ENCODE peak calls at places on chromosomes 13 and 19, in four cellular contexts. T is fibroblast of lung; W is effector memory CD4-positive, alpha-beta T cell; P is cardiac muscle cell. L is an unnamed sample.

GRCh38 chr19:45917421-45918091 is 3.0 kb upstream of the NANOS2 start:
- DNase-seq in T (no peak), W (no peak), P (no peak), L (no peak)

GRCh38 chr13:72805663-72806341 is 23.9 kb downstream of the PIBF1 start:
- DNase-seq in T (peak), W (no peak), P (peak), L (no peak)

GRCh38 chr19:14871619-14872230 is 14.2 kb downstream of the OR7A17 start:
- DNase-seq in T (peak), W (no peak), P (peak), L (peak)

GRCh38 chr13:66811445-66811844 is 418.7 kb downstream of the PCDH9 start:
- DNase-seq in T (no peak), W (no peak), P (no peak), L (no peak)

GRCh38 chr13:51619614-51620013 is 35.4 kb downstream of the WDFY2 start:
- DNase-seq in T (peak), W (no peak), P (peak), L (peak)

GRCh38 chr13:72637561-72637960 is 89.9 kb downstream of the MZT1 start:
- DNase-seq in T (no peak), W (no peak), P (no peak), L (no peak)

GRCh38 chr13:42696191-42696590 is 85.2 kb upstream of the FAM216B start:
- DNase-seq in T (peak), W (no peak), P (peak), L (peak)

GRCh38 chr13:99903140-99903539 is 68.4 kb downstream of the ZIC5 start:
- DNase-seq in T (no peak), W (no peak), P (no peak), L (no peak)

GRCh38 chr19:41974652-41975051 is 15.5 kb upstream of the RABAC1 start:
- DNase-seq in T (no peak), W (no peak), P (no peak), L (no peak)

GRCh38 chr13:99935772-99936171 is 35.8 kb downstream of the ZIC5 start:
- DNase-seq in T (no peak), W (no peak), P (no peak), L (no peak)

GRCh38 chr13:50679321-50679720 is 164.2 kb downstream of the DLEU7 start:
- DNase-seq in T (no peak), W (no peak), P (peak), L (no peak)

GRCh38 chr19:1251503-1252220 is 3.3 kb downstream of the MIDN start:
- DNase-seq in T (no peak), W (peak), P (no peak), L (no peak)

GRCh38 chr19:16363133-16363851 is 38.7 kb downstream of the KLF2 start:
- DNase-seq in T (no peak), W (no peak), P (no peak), L (no peak)

GRCh38 chr19:6707658-6708018 is 12.8 kb downstream of the C3 start:
- DNase-seq in T (no peak), W (no peak), P (no peak), L (no peak)

GRCh38 chr13:107205318-107206112 is 637.6 kb upstream of the ARGLU1 start:
- DNase-seq in T (peak), W (no peak), P (peak), L (no peak)

GRCh38 chr19:33235269-33235995 is 9.8 kb upstream of the SLC7A10 start:
- DNase-seq in T (peak), W (peak), P (peak), L (peak)

GRCh38 chr19:16920816-16921529 is 32.2 kb downstream of the F2RL3 start:
- DNase-seq in T (peak), W (no peak), P (peak), L (peak)

GRCh38 chr19:7831452-7831851 is 1.4 kb downstream of the EVI5L start:
- DNase-seq in T (peak), W (no peak), P (peak), L (peak)

GRCh38 chr19:35596366-35596999 is 10.5 kb downstream of the PMIS2 start:
- DNase-seq in T (no peak), W (no peak), P (peak), L (peak)

GRCh38 chr13:97224544-97225324 is 2.6 kb downstream of the MBNL2 start:
- DNase-seq in T (peak), W (peak), P (peak), L (no peak)
- H3K4me3 ChIP-seq in T (peak), W (peak), P (peak), L (peak)

DNA sequence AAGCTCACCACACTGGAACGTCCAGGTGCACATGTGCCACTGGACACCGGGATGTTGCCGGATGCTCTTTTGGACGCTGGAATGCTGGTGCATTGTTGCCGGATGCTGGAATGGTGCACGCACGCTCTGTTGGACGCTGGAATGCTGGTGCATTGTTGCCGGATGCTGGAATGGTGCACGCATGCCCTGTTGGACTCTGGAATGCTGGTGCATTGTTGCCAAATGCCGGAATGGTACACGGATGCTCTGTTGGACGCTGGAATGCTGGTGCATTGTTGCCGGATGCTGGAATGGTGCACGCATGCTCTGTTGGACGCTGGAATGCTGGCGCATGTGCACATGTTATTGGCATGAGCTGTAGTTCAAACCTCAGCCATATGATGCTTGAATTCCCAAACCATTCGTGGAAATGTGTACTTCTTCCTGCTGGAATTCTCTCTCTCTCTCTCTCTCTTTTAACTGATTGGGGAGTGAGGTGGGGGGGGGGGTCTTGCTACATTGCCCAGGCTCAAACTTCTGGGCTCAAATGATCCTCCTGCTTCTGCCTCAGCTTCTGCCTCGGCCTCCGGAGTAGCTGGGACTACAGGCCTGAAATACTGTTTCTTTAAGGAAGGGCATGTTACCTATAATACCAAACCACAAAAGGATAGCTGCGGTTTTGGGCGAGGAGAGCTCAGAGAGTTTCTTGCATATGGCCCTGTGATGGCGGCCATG is 1.2 kb upstream of the MCF2L start:
- DNase-seq in T (no peak), W (no peak), P (no peak), L (peak)
- H3K4me3 ChIP-seq in T (no peak), W (no peak), P (peak), L (no peak)

GRCh38 chr13:97577026-97577425 is 143.1 kb downstream of the RAP2A start:
- DNase-seq in T (no peak), W (no peak), P (no peak), L (no peak)
- H3K4me3 ChIP-seq in T (no peak), W (no peak), P (no peak), L (no peak)

GRCh38 chr19:56079609-56080008 is 41.5 kb downstream of the ZNF787 start:
- DNase-seq in T (no peak), W (no peak), P (no peak), L (no peak)
- H3K4me3 ChIP-seq in T (no peak), W (no peak), P (no peak), L (no peak)

DNA sequence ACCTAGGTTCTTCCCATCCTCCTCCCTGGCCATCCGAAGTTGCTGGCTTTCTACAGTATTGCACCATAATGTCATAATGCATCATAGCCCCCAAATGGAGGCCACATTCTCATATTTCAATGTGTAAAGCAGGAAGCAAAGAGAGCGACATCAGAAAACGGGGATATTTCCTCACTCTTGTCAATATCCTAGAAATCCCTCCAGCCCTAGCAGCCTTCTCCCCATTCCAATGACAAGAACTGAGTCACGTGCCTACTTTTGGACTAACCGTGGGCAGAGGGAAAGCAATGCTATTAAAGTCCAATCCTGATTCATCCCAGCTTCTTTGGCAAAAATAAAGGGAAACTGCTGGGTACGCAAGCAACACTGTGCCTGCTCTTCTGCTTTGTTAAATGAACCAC is 4.3 kb upstream of the RAP2A start:
- DNase-seq in T (peak), W (no peak), P (peak), L (peak)
- H3K4me3 ChIP-seq in T (peak), W (no peak), P (no peak), L (peak)